ENCODE peak calls at places on chromosomes 11 and 22, in four cellular contexts. One of them, this sample, is unnamed.
A peak's percentile ranks its signal among the peaks of the same experiment; 100 is the strongest.

GRCh38 chr11:46452918-46453517 is 61.4 kb upstream of the CHRM4 start:
- DNase-seq in body of pancreas: no peak
- DNase-seq in upper lobe of right lung: no peak
- DNase-seq in A549: no peak
- DNase-seq in this sample: no peak

GRCh38 chr11:7688238-7688826 is 15.0 kb upstream of the CYB5R2 start:
- DNase-seq in body of pancreas: no peak
- DNase-seq in upper lobe of right lung: no peak
- DNase-seq in A549: peak; percentile 44
- DNase-seq in this sample: no peak

GRCh38 chr11:73003083-73003482 is 139.0 kb downstream of the FCHSD2 start:
- DNase-seq in body of pancreas: no peak
- DNase-seq in upper lobe of right lung: no peak
- DNase-seq in A549: no peak
- DNase-seq in this sample: no peak

GRCh38 chr22:44448271-44448780 is 49.7 kb downstream of the RTL6 start:
- DNase-seq in body of pancreas: peak; percentile 43
- DNase-seq in upper lobe of right lung: peak; percentile 55
- DNase-seq in A549: peak; percentile 83
- DNase-seq in this sample: no peak

GRCh38 chr11:34604216-34604615 is 16.7 kb upstream of the EHF start:
- DNase-seq in body of pancreas: no peak
- DNase-seq in upper lobe of right lung: no peak
- DNase-seq in A549: peak; percentile 27
- DNase-seq in this sample: no peak

GRCh38 chr11:8691601-8692000 is 9.0 kb downstream of the RPL27A start:
- DNase-seq in body of pancreas: no peak
- DNase-seq in upper lobe of right lung: no peak
- DNase-seq in A549: no peak
- DNase-seq in this sample: no peak

GRCh38 chr11:1828542-1828941 is 6.2 kb upstream of the SYT8 start:
- DNase-seq in body of pancreas: no peak
- DNase-seq in upper lobe of right lung: no peak
- DNase-seq in A549: no peak
- DNase-seq in this sample: no peak

GRCh38 chr11:444397-445144 is 2.8 kb upstream of the ANO9 start:
- DNase-seq in body of pancreas: no peak
- DNase-seq in upper lobe of right lung: peak; percentile 84
- DNase-seq in A549: no peak
- DNase-seq in this sample: no peak

GRCh38 chr22:38246692-38247091 is 26.1 kb downstream of the TMEM184B start:
- DNase-seq in body of pancreas: no peak
- DNase-seq in upper lobe of right lung: no peak
- DNase-seq in A549: no peak
- DNase-seq in this sample: peak; percentile 91

GRCh38 chr22:27795053-27795452 is 6.5 kb downstream of the MN1 start:
- DNase-seq in body of pancreas: no peak
- DNase-seq in upper lobe of right lung: no peak
- DNase-seq in A549: no peak
- DNase-seq in this sample: peak; percentile 70

GRCh38 chr11:17405232-17406005 is 17.0 kb upstream of the KCNJ11 start:
- DNase-seq in body of pancreas: peak; percentile 93
- DNase-seq in upper lobe of right lung: peak; percentile 88
- DNase-seq in A549: peak; percentile 64
- DNase-seq in this sample: peak; percentile 90

GRCh38 chr11:95231881-95232605 is 1.0 kb upstream of the SESN3 start:
- DNase-seq in body of pancreas: peak; percentile 74
- DNase-seq in upper lobe of right lung: peak; percentile 80
- DNase-seq in A549: no peak
- DNase-seq in this sample: peak; percentile 88

GRCh38 chr11:116731097-116731761 is 41.6 kb downstream of the BUD13 start:
- DNase-seq in body of pancreas: no peak
- DNase-seq in upper lobe of right lung: peak; percentile 49
- DNase-seq in A549: no peak
- DNase-seq in this sample: peak; percentile 53

GRCh38 chr11:69811431-69811830 is 7.8 kb downstream of the FGF3 start:
- DNase-seq in body of pancreas: no peak
- DNase-seq in upper lobe of right lung: no peak
- DNase-seq in A549: no peak
- DNase-seq in this sample: no peak

GRCh38 chr11:46343520-46343919 is 3.7 kb upstream of the DGKZ start:
- DNase-seq in body of pancreas: no peak
- DNase-seq in upper lobe of right lung: no peak
- DNase-seq in A549: no peak
- DNase-seq in this sample: no peak

DNA sequence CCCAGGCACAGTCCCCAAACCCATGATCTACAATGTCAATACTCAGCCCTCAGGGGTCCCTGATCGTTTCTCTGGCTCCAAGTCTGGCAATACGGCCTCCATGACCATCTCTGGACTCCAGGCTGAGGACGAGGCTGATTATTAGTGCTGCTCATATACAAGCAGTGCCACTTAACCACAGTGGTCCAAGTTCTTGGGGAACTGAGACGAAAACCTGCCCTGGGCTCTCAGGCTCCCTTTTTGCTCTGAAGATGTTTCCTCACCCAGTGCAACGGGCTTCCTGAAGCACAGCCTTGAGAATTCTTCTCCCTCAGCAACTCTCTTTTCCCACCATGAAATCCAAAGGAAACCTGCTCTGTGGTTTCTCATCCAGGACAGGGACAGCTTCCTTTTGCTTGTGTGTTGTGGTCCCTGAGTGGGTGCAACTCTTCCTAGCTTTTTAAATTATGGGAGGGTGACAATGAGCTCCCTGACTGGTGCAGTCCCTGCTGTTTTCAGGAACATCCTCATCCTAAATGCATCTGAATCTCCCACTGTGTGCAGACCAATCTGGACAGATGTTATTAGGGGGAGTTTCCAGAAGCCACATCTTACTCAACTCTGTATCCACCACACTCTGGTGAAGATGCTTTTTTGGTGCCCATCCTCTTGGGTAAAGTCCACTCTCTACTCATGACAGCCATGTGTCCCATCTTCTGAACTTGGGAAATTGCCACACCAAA is 30.6 kb upstream of the IGLL5 start:
- DNase-seq in body of pancreas: no peak
- DNase-seq in upper lobe of right lung: no peak
- DNase-seq in A549: no peak
- DNase-seq in this sample: no peak
- H3K4me3 ChIP-seq in body of pancreas: no peak overlapping the region
- H3K4me3 ChIP-seq in upper lobe of right lung: no peak overlapping the region
- H3K4me3 ChIP-seq in A549: no peak overlapping the region
- H3K4me3 ChIP-seq in this sample: no peak overlapping the region

DNA sequence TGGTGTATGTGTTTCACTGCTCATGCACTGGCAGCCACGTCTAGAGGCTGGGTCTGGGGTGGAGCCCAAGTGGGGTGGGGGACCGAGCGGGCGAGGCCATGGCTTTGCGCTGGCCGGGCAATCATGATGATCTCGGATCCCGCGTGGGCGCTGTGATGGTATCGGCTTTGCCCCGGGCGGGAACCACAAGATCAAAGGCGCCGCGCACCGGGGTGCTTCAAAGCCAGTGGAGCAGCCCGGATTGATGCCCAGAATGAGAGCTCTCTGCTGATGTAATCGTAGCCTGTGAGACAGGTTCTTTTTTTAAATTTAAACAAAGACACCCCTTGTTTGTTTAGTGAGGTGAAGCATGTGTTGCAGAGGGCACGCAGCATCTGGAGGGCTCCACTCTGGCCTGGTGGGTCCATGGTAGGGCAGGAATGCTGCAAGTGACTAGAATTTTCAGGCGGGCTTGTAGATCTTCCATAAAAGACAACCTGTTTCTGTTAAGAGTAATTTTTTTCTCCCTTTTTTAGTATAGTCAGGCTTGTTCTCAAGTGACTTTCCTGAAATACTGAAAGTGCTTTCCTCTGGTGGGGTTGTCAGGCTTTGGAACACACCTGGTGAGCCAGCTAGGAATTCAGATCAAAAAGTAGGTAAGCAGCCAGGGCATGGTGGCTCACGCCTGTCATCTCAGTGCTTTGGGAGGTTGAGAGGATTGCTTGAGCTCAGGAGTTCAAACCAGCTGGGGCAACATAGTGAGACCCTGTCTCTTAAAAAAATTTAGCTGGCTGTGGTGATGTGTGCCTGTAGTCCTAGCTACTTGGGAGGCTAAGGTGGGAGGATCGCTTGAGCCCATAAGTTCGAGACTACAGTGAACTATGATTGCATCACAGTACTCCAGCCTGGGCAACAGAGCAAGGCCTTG is 40.7 kb downstream of the ZNRF3 start:
- DNase-seq in body of pancreas: peak; percentile 76
- DNase-seq in upper lobe of right lung: peak; percentile 86
- DNase-seq in A549: no peak
- DNase-seq in this sample: no peak
- H3K4me3 ChIP-seq in body of pancreas: no peak overlapping the region
- H3K4me3 ChIP-seq in upper lobe of right lung: no peak overlapping the region
- H3K4me3 ChIP-seq in A549: no peak overlapping the region
- H3K4me3 ChIP-seq in this sample: no peak overlapping the region

GRCh38 chr11:125955856-125956255 is 10.0 kb downstream of the VSIG10L2 start:
- DNase-seq in body of pancreas: no peak
- DNase-seq in upper lobe of right lung: no peak
- DNase-seq in A549: no peak
- DNase-seq in this sample: no peak

GRCh38 chr11:125952973-125953372 is 7.1 kb downstream of the VSIG10L2 start:
- DNase-seq in body of pancreas: peak; percentile 39
- DNase-seq in upper lobe of right lung: peak; percentile 76
- DNase-seq in A549: no peak
- DNase-seq in this sample: peak; percentile 74

GRCh38 chr11:125954945-125955640 is 9.2 kb downstream of the VSIG10L2 start:
- DNase-seq in body of pancreas: no peak
- DNase-seq in upper lobe of right lung: no peak
- DNase-seq in A549: no peak
- DNase-seq in this sample: no peak

GRCh38 chr11:125953401-125953935 is 7.6 kb downstream of the VSIG10L2 start:
- DNase-seq in body of pancreas: no peak
- DNase-seq in upper lobe of right lung: no peak
- DNase-seq in A549: no peak
- DNase-seq in this sample: no peak

DNA sequence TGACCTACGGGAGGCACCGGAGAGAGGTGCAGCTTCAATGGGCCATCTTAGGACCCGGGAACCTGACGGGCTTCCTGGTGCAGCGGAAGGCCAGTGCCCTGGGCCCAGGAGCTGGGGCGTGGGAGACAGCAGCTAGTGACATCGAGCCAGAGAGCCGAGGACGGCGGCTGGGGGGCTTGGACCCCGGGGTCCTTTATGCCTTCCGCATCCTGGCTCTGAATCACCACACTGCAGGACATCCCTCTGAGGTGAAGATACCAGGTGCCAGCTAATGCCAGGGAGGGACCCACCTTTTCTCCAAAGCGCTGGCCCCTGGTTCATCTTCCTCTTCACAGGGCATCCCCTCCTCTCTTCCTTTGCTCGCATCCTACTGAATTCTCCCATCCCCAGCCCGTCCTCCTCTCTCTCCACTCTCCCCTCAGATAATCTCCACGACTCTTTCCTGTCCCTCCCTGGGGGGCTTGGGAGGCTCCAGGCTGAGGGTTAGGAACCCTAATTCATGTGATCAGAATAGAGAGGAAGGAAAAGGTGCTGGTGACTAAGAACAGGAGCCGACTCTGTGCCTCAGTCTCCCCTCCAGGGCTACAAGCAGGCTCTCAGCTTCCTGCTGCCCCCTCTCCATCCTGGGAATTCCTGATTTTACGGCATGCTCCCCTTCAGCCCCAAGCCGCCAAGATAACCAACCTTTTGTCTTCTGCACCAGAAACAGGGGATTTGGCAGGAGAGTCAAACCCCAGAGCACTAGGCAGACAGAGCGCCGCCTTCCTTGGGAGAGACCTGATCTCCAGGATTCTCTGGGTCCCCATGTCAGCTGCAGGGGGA is 8.5 kb downstream of the VSIG10L2 start:
- DNase-seq in body of pancreas: no peak
- DNase-seq in upper lobe of right lung: no peak
- DNase-seq in A549: no peak
- DNase-seq in this sample: no peak
- H3K4me3 ChIP-seq in body of pancreas: no peak overlapping the region
- H3K4me3 ChIP-seq in upper lobe of right lung: no peak overlapping the region
- H3K4me3 ChIP-seq in A549: no peak overlapping the region
- H3K4me3 ChIP-seq in this sample: no peak overlapping the region

DNA sequence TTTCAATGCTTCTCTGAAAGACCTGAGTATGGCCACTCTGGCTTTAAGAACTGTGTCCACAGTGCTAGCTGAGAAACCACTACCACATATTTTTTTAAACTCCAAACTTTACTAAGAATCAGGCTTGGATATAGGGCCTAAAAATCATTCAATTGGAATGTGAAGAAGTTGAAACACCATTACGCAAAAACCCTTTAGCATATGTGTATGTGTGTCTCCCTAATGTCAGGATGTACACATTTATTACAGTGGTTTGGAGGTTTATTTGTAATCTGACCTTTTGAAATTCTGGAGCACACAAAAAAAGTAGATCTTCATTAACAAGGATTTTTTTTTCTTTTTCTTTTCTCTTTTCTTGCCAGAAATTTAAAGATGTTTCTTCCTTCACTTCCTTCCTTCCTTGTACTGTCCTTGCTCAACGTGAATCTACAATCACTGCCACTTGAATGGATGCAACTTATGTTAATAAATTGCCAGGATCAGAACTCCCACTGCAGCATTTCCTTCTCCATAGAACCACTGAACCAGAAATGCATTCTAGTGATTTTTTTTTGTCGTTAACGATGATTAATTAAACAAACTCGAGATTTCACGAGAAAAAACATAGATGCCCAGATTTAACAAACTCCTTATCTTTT is 3.1 kb upstream of the ADM start:
- DNase-seq in body of pancreas: no peak
- DNase-seq in upper lobe of right lung: no peak
- DNase-seq in A549: no peak
- DNase-seq in this sample: no peak
- H3K4me3 ChIP-seq in body of pancreas: peak overlapping the region; percentile 51
- H3K4me3 ChIP-seq in upper lobe of right lung: peak overlapping the region; percentile 66
- H3K4me3 ChIP-seq in A549: peak overlapping the region; percentile 75
- H3K4me3 ChIP-seq in this sample: no peak overlapping the region

This sample was measured in coronary artery.